ENCODE peak calls at places on chromosomes 3 and 15, in six cellular contexts. F, Q, W, R, D and O are unnamed samples. For H3K9me3, the result is how much of the 10 kb centered on the place peaks cover.

GRCh38 chr15:79451361-79451999 is 19.3 kb downstream of the MINAR1 start:
- DNase-seq in W (no peak), R (no peak), F (no peak), D (no peak), Q (no peak), O (no peak)

GRCh38 chr3:150870406-150870805 is 34.8 kb downstream of the MINDY4B start:
- DNase-seq in W (no peak), D (no peak), F (no peak), Q (no peak), R (peak), O (peak)

GRCh38 chr3:94081880-94082279 is 19.0 kb downstream of the NSUN3 start:
- DNase-seq in Q (no peak), D (no peak), F (no peak), R (no peak), W (no peak), O (no peak)

GRCh38 chr3:185701891-185702563 is 115.9 kb downstream of the SENP2 start:
- DNase-seq in W (no peak), D (no peak), R (no peak), Q (no peak), F (no peak), O (no peak)

GRCh38 chr3:53114011-53114400 is 16.2 kb downstream of the RFT1 start:
- DNase-seq in F (peak), D (peak), W (peak), Q (peak), R (peak), O (peak)

GRCh38 chr3:67044955-67045354 is 46.8 kb downstream of the KBTBD8 start:
- DNase-seq in F (no peak), R (no peak), W (no peak), Q (no peak), D (no peak), O (no peak)

GRCh38 chr3:17149744-17150143 is 265.0 kb downstream of the PLCL2 start:
- DNase-seq in F (no peak), W (no peak), D (no peak), R (no peak), Q (no peak), O (no peak)

GRCh38 chr3:39284457-39284881 is 4.6 kb upstream of the CX3CR1 start:
- DNase-seq in Q (no peak), D (no peak), R (no peak), W (no peak), F (no peak), O (no peak)

GRCh38 chr3:141179983-141180382 is 51.6 kb upstream of the PXYLP1 start:
- DNase-seq in R (no peak), Q (no peak), F (no peak), W (no peak), D (no peak), O (no peak)

GRCh38 chr3:37608061-37608702 is 253.5 kb upstream of the CTDSPL start:
- DNase-seq in Q (no peak), R (no peak), F (no peak), W (no peak), D (no peak), O (no peak)

GRCh38 chr15:58666957-58667356 is 82.5 kb downstream of the ADAM10 start:
- DNase-seq in Q (no peak), R (peak), W (no peak), F (no peak), D (no peak), O (no peak)

GRCh38 chr3:126510323-126510910 is 7.2 kb downstream of the UROC1 start:
- DNase-seq in D (peak), R (no peak), Q (no peak), W (peak), F (no peak), O (no peak)

GRCh38 chr15:62506217-62506805 is 341.2 kb upstream of the C2CD4B start:
- DNase-seq in F (no peak), R (peak), Q (no peak), D (no peak), W (no peak), O (no peak)

GRCh38 chr3:101861212-101861977 is 12.1 kb downstream of the NFKBIZ start:
- DNase-seq in Q (no peak), F (no peak), R (peak), D (no peak), W (no peak), O (no peak)

GRCh38 chr15:70267879-70268278 is 170.2 kb upstream of the TLE3 start:
- DNase-seq in R (peak), Q (no peak), D (no peak), W (no peak), F (no peak), O (no peak)

GRCh38 chr3:107675233-107675900 is 152.6 kb downstream of the BBX start:
- DNase-seq in W (no peak), D (no peak), Q (no peak), F (no peak), R (no peak), O (no peak)

GRCh38 chr3:43620953-43621405 is 832 bp downstream of the ANO10 start:
- DNase-seq in Q (no peak), R (peak), W (no peak), D (no peak), F (no peak), O (no peak)

GRCh38 chr15:64895285-64896065 is 16.2 kb upstream of the ANKDD1A start:
- DNase-seq in D (no peak), Q (peak), R (peak), F (no peak), W (no peak), O (no peak)

GRCh38 chr3:171186383-171186782 is 159.9 kb upstream of the SLC2A2 start:
- DNase-seq in W (no peak), D (no peak), F (no peak), Q (no peak), R (no peak), O (no peak)

GRCh38 chr15:88396382-88396781 is 70.8 kb downstream of the MRPL46 start:
- DNase-seq in D (no peak), Q (no peak), R (no peak), F (no peak), W (no peak), O (no peak)

GRCh38 chr15:42719051-42719450 is 17.9 kb downstream of the CDAN1 start:
- DNase-seq in D (no peak), Q (no peak), W (no peak), R (no peak), F (no peak), O (no peak)

GRCh38 chr3:149581681-149582349 is 76.0 kb downstream of the WWTR1 start:
- DNase-seq in R (peak), Q (no peak), F (no peak), W (no peak), D (no peak), O (peak)

GRCh38 chr3:77203876-77204275 is 164.0 kb downstream of the ROBO2 start:
- DNase-seq in D (no peak), W (no peak), Q (no peak), F (no peak), R (no peak), O (no peak)

GRCh38 chr3:8371085-8371551 is 130.5 kb upstream of the LMCD1 start:
- DNase-seq in D (no peak), R (peak), Q (no peak), F (no peak), W (no peak), O (no peak)

GRCh38 chr3:117477214-117477755 is 767.7 kb downstream of the TUSC7 start:
- DNase-seq in W (no peak), F (no peak), Q (no peak), D (no peak), R (no peak), O (no peak)

DNA sequence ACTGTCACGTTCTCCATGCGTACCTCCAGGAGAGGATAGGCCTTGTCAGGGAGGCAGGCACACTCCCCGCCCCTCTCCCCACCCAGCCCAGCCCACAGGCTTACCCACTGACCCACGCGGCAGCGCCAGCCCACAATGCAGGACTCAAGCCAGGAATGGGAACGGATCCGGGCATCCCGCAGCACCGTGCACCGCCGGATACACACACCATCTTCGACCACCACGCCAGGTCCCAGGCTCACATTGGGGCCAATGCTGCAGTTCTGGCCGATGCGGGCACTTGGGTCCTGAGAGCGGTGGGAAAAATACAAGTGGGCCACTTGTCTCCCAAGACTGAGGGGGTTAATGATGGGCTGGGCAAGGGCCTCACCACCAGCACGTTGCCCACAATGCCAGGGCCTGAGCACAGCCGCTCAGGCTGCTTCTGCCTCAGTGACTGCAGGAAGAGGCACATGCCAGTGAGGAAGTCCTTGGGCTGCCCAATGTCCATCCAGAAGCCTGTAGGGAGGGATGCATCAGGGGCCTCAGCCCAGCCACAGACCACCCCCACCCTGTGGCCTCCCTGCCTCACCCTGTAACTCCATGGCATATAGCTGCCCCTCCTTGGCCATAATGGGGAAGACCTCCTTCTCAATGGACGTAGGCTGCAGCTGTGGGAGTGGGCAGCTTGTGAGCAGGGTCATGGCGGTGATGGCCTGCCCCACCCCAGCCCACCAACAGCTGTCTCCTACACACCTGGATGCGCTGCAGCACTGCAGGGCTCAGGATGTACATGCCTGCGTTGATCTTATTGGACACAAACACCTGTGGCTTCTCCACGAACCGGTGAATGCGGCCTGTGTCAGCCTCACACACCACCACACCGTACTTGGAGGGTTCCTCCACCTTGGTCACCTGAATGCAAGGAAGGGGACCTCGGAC is 1.6 kb downstream of the GMPPB start:
- DNase-seq in W (peak), D (peak), R (no peak), Q (no peak), F (peak), O (no peak)
- TF ChIP-seq POLR2A in W (no peak), D (no peak), R (no peak), Q (no peak), F (no peak), O (no peak)

GRCh38 chr15:37289109-37289765 is 188.9 kb upstream of the MEIS2 start:
- DNase-seq in R (peak), Q (no peak), F (no peak), D (no peak), W (no peak), O (no peak)
- TF ChIP-seq CTCF in R (peak), Q (no peak), F (no peak), D (no peak), W (no peak), O (peak)

GRCh38 chr15:25092661-25093060 is 137.9 kb downstream of the SNRPN start:
- DNase-seq in W (no peak), Q (no peak), F (no peak), D (no peak), R (peak), O (no peak)

GRCh38 chr15:25088261-25088790 is 133.5 kb downstream of the SNRPN start:
- DNase-seq in D (no peak), W (no peak), Q (no peak), R (no peak), F (no peak), O (no peak)

GRCh38 chr15:25091421-25092158 is 136.8 kb downstream of the SNRPN start:
- DNase-seq in F (no peak), Q (no peak), R (no peak), W (no peak), D (no peak), O (no peak)

GRCh38 chr15:25089577-25089976 is 134.8 kb downstream of the SNRPN start:
- DNase-seq in W (no peak), D (no peak), Q (no peak), F (no peak), R (no peak), O (no peak)

DNA sequence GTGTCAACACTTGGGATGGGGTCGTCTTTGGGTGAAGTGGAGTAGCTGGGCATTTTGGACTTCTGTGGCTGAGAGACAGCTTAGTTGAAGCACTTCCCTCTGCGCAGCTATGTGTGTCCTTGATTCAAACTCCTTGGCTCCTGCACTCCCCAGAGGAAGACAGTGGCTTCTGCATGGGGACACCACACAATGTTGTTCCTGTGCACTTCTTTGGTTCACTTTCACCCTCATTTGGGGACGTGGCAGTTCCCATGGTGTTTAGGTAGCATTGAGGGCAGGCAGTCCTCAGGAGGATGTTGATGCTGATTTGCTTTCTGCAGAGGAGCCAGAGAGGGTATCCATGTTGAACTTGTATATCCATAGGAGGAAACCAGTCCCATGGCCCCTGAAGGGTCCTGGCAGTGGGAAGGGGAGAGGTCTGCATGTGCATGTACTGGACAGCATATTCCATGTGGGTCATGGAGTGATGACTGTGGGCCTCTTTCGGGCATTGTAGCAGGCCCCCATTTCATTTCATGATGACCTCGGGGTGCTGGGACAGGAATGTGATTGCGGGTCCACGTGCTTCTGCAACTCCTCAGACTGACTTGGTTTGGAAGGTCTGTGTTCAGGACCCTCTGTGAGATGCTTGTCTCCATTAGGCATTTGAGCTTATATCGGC is 135.4 kb downstream of the SNRPN start:
- DNase-seq in D (no peak), R (no peak), Q (no peak), W (no peak), F (no peak), O (no peak)
- H3K9me3 ChIP-seq in D (half or more), R (half or more), Q (under half), W (under half), F (half or more), O (under half)

GRCh38 chr3:179322481-179323196 is at the start of gene ZNF639:
- DNase-seq in Q (peak), F (peak), D (peak), W (peak), R (peak), O (peak)
- TF ChIP-seq POLR2A in Q (no peak), F (peak), D (no peak), W (no peak), R (peak), O (peak)

GRCh38 chr3:143121240-143122088 is 1.9 kb downstream of the CHST2 start:
- DNase-seq in F (no peak), R (peak), W (peak), D (no peak), Q (peak), O (peak)

GRCh38 chr3:143119974-143120715 is 574 bp downstream of the CHST2 start:
- DNase-seq in Q (peak), F (no peak), D (no peak), W (peak), R (no peak), O (peak)

GRCh38 chr3:143122089-143122430 is 2.5 kb downstream of the CHST2 start:
- DNase-seq in W (no peak), Q (no peak), R (no peak), F (no peak), D (no peak), O (no peak)

GRCh38 chr3:143119009-143119914 is at the start of gene CHST2:
- DNase-seq in D (peak), Q (peak), R (peak), F (no peak), W (peak), O (peak)

GRCh38 chr3:143120716-143121239 is 1.2 kb downstream of the CHST2 start:
- DNase-seq in Q (peak), F (no peak), W (peak), R (peak), D (no peak), O (peak)
- TF ChIP-seq CTCF in Q (peak), F (peak), W (no peak), R (peak), D (no peak), O (no peak)

GRCh38 chr15:45906230-45906629 is 271.4 kb downstream of the SQOR start:
- DNase-seq in W (no peak), R (no peak), Q (no peak), F (no peak), D (no peak), O (no peak)

GRCh38 chr15:45914425-45914824 is 279.6 kb downstream of the SQOR start:
- DNase-seq in W (no peak), F (no peak), D (no peak), Q (no peak), R (no peak), O (no peak)

GRCh38 chr15:45913451-45913850 is 278.6 kb downstream of the SQOR start:
- DNase-seq in D (no peak), F (no peak), R (no peak), Q (no peak), W (no peak), O (no peak)

GRCh38 chr15:45910671-45911070 is 275.8 kb downstream of the SQOR start:
- DNase-seq in Q (no peak), R (no peak), F (no peak), D (no peak), W (no peak), O (no peak)
- H3K9me3 ChIP-seq in Q (under half), R (under half), F (under half), D (under half), W (under half), O (under half)

GRCh38 chr15:55588070-55588817 is at the start of gene PYGO1:
- DNase-seq in W (peak), F (peak), R (peak), D (peak), Q (peak), O (peak)
- TF ChIP-seq POLR2A in W (no peak), F (no peak), R (peak), D (no peak), Q (no peak), O (no peak)

GRCh38 chr15:66706225-66706732 is 4.2 kb downstream of the SMAD6 start:
- DNase-seq in Q (no peak), D (no peak), W (peak), R (peak), F (no peak), O (peak)

GRCh38 chr15:66708389-66708788 is 6.4 kb downstream of the SMAD6 start:
- DNase-seq in R (no peak), D (no peak), F (no peak), W (no peak), Q (no peak), O (no peak)

GRCh38 chr15:66705277-66705927 is 3.4 kb downstream of the SMAD6 start:
- DNase-seq in R (no peak), D (no peak), Q (no peak), W (no peak), F (no peak), O (no peak)

GRCh38 chr15:66706840-66707239 is 4.8 kb downstream of the SMAD6 start:
- DNase-seq in Q (no peak), F (no peak), W (no peak), D (no peak), R (no peak), O (peak)

DNA sequence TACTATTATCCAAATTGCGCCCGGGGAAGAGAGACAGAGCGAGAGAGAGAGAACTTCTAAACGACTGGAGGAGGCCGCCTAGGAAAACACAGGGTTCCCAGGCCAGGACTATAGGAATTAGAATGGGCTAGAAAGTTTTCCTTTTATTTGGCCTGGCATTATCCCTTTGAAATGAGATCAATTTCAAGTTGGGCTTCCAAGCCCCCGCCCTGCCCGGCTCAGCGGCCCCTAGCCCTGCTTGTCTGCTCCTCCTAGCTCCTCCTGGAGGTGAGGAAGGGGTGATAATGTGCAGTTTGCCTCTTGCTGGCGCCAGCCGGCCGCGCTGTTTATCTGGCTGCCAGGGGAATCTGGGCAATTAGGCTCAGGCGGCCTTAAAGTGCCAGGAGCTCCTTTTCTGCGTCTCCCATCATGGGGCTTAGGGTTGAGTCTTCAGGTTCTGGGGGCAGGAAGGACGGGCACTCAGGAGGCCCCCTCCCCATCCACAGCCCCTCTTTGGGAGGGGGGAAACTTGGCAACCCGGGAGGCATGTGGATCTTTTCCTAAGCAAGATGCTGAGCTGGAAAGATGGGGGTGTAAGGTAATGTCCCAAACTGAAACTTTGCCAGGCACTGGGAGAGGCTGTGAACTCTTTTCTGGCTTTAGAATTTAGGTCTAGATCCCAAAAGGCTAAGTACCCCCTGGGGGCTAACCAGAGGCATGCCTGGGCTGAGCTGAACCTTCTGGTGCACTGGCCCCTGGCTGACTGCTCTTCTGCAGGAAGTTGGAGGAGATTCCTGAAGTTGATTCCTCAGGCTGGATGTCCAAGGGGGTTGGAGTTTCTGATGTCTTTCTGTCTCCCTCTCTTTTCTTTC is 5.5 kb downstream of the SMAD6 start:
- DNase-seq in F (no peak), R (peak), W (peak), Q (peak), D (peak), O (peak)
- TF ChIP-seq CTCF in F (no peak), R (peak), W (no peak), Q (no peak), D (no peak), O (no peak)